ENCODE peak calls at places on chromosome 13, in four cellular contexts. R is heart right ventricle; G is body of pancreas; F is CD4-positive, alpha-beta memory T cell. M is an unnamed sample. For H3K36me3, the result is how much of the 10 kb centered on the place peaks cover.

GRCh38 chr13:38566526-38566925 is 120.4 kb upstream of the FREM2 start:
- DNase-seq in R (no peak), G (no peak), F (no peak), M (no peak)

GRCh38 chr13:40402931-40403412 is 263.5 kb downstream of the FOXO1 start:
- DNase-seq in R (no peak), G (no peak), F (no peak), M (peak)

GRCh38 chr13:27007166-27007565 is 164.4 kb downstream of the USP12 start:
- DNase-seq in R (no peak), G (no peak), F (no peak), M (no peak)

GRCh38 chr13:103965506-103966243 is 899.5 kb upstream of the SLC10A2 start:
- DNase-seq in R (no peak), G (no peak), F (no peak), M (no peak)

GRCh38 chr13:29654807-29655547 is 59.5 kb upstream of the SLC7A1 start:
- DNase-seq in R (no peak), G (no peak), F (no peak), M (no peak)

GRCh38 chr13:36998624-36999041 is 507 bp downstream of the ALG5 start:
- DNase-seq in R (peak), G (peak), F (no peak), M (no peak)

GRCh38 chr13:64680739-64681138 is 2549.4 kb downstream of the PCDH9 start:
- DNase-seq in R (no peak), G (no peak), F (no peak), M (no peak)

GRCh38 chr13:31096624-31097302 is 64.9 kb downstream of the HSPH1 start:
- DNase-seq in R (no peak), G (no peak), F (no peak), M (no peak)

GRCh38 chr13:31476266-31476665 is 263.1 kb upstream of the RXFP2 start:
- DNase-seq in R (no peak), G (peak), F (no peak), M (no peak)

GRCh38 chr13:76210262-76210661 is 574.1 kb downstream of the LMO7 start:
- DNase-seq in R (peak), G (no peak), F (no peak), M (no peak)

GRCh38 chr13:97224544-97225324 is 2.6 kb downstream of the MBNL2 start:
- DNase-seq in R (no peak), G (peak), F (peak), M (peak)

GRCh38 chr13:44866512-44866911 is 122.8 kb downstream of the NUFIP1 start:
- DNase-seq in R (no peak), G (no peak), F (no peak), M (no peak)

GRCh38 chr13:99124695-99125334 is 75.8 kb upstream of the UBAC2 start:
- DNase-seq in R (no peak), G (no peak), F (no peak), M (peak)

GRCh38 chr13:29849731-29850212 is 645 bp downstream of the UBL3 start:
- DNase-seq in R (peak), G (peak), F (no peak), M (peak)

GRCh38 chr13:107873908-107874307 is 341.4 kb downstream of the LIG4 start:
- DNase-seq in R (no peak), G (no peak), F (no peak), M (no peak)

GRCh38 chr13:44818428-44818827 is 170.8 kb downstream of the NUFIP1 start:
- DNase-seq in R (no peak), G (peak), F (no peak), M (no peak)

GRCh38 chr13:51249767-51250741 is 27.9 kb downstream of the FAM124A start:
- DNase-seq in R (no peak), G (peak), F (no peak), M (no peak)

GRCh38 chr13:95168191-95168590 is 133.1 kb downstream of the ABCC4 start:
- DNase-seq in R (no peak), G (no peak), F (no peak), M (no peak)

GRCh38 chr13:23434431-23434830 is 929 bp upstream of the SACS start:
- DNase-seq in R (no peak), G (no peak), F (no peak), M (no peak)

GRCh38 chr13:103297083-103297482 is 230.9 kb upstream of the SLC10A2 start:
- DNase-seq in R (no peak), G (no peak), F (no peak), M (no peak)

GRCh38 chr13:39776439-39776838 is 121.0 kb downstream of the COG6 start:
- DNase-seq in R (no peak), G (no peak), F (no peak), M (no peak)

GRCh38 chr13:40206241-40207109 is 460.0 kb downstream of the FOXO1 start:
- DNase-seq in R (no peak), G (peak), F (peak), M (no peak)

GRCh38 chr13:33697936-33698335 is 120.0 kb upstream of the RFC3 start:
- DNase-seq in R (no peak), G (no peak), F (no peak), M (peak)

GRCh38 chr13:35826626-35827254 is 304.4 kb downstream of the DCLK1 start:
- DNase-seq in R (no peak), G (no peak), F (no peak), M (no peak)

GRCh38 chr13:77699059-77699680 is 1.7 kb downstream of the SLAIN1 start:
- DNase-seq in R (no peak), G (no peak), F (no peak), M (no peak)

GRCh38 chr13:77696006-77696862 is 1.3 kb upstream of the SLAIN1 start:
- DNase-seq in R (no peak), G (no peak), F (peak), M (no peak)

GRCh38 chr13:77698211-77699058 is 948 bp downstream of the SLAIN1 start:
- DNase-seq in R (peak), G (peak), F (peak), M (peak)

GRCh38 chr13:77696863-77697207 is 652 bp upstream of the SLAIN1 start:
- DNase-seq in R (no peak), G (no peak), F (no peak), M (no peak)

GRCh38 chr13:77697208-77698103 is at the start of gene SLAIN1:
- DNase-seq in R (peak), G (peak), F (peak), M (peak)
- H3K27ac ChIP-seq in R (peak), G (peak), F (peak), M (no peak)

GRCh38 chr13:46015374-46015773 is 37.2 kb downstream of the ZC3H13 start:
- DNase-seq in R (no peak), G (no peak), F (no peak), M (no peak)
- H3K36me3 ChIP-seq in R (half or more), G (under half), F (under half), M (under half)

GRCh38 chr13:43558312-43558711 is 228.5 kb downstream of the ENOX1 start:
- DNase-seq in R (no peak), G (no peak), F (no peak), M (no peak)
- H3K27ac ChIP-seq in R (no peak), G (no peak), F (no peak), M (no peak)

DNA sequence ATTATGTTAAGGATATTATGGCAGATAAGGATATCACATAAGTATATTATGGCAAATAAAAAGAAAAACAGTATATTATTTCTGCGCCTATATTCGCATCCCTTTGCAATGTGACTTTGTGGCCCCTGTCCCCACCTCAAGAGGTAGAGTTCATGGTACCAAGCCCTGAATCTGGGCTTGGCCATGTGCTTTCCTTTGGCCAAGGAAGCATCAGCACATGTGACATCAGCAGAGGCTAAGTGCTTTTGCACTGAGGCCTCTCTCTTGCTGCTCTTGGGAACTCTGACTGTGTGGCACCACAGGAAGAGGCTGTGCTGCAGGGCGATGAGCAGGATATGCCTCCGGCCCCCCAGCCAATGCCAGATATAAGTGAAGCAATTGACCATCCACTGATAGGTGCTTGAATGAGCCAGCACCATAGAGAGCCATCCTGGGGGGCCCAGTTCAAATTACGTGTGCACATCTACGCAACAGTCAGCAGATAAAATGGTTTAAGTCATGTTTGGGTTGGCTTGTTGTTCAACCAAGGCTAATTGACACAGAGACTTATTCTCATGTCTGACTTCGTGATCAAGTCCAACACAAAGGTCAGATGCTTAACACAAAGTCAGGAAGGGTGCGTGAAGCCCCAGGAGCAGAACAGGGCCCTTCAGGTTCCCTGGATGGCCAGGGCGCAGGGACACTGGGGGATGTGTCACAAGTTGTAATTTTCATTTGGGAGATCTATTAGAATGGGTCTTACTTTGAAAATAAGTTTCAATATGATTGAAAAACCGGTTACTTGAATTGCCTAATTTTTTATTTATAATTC is 173.3 kb downstream of the COL4A1 start:
- DNase-seq in R (no peak), G (no peak), F (no peak), M (no peak)
- H3K36me3 ChIP-seq in R (under half), G (under half), F (under half), M (under half)

GRCh38 chr13:48436661-48437242 is 23.8 kb upstream of the LPAR6 start:
- DNase-seq in R (no peak), G (no peak), F (no peak), M (no peak)
- H3K27ac ChIP-seq in R (peak), G (no peak), F (no peak), M (no peak)

M was measured in PC-9.